ENCODE peak calls at places on chromosomes 2 and 18, in five cellular contexts. U is upper lobe of right lung, G is astrocyte, C is uterus, V is K562. Z is an unnamed sample.
A peak's percentile ranks its signal among the peaks of the same experiment; 100 is the strongest.

GRCh38 chr2:161992526-161992925 is 81.5 kb downstream of the DPP4 start:
- DNase-seq in U (no peak), G (peak; percentile 12), C (no peak), V (no peak), Z (no peak)

GRCh38 chr18:9782073-9782857 is 74.2 kb downstream of the RAB31 start:
- DNase-seq in U (no peak), G (peak; percentile 96), C (peak; percentile 31), V (no peak), Z (peak; percentile 77)

GRCh38 chr2:86223682-86224560 is 24.7 kb downstream of the MRPL35 start:
- DNase-seq in U (no peak), G (peak; percentile 51), C (no peak), V (no peak), Z (peak; percentile 17)

GRCh38 chr2:118748245-118748885 is 99.1 kb downstream of the EN1 start:
- DNase-seq in U (no peak), G (peak; percentile 41), C (no peak), V (peak; percentile 71), Z (no peak)

GRCh38 chr2:56077352-56077915 is 106.4 kb upstream of the CCDC85A start:
- DNase-seq in U (no peak), G (peak; percentile 4), C (no peak), V (peak; percentile 53), Z (no peak)

GRCh38 chr2:182694189-182694588 is 21.9 kb upstream of the DNAJC10 start:
- DNase-seq in U (no peak), G (no peak), C (no peak), V (no peak), Z (no peak)

GRCh38 chr2:239424337-239425045 is 23.7 kb upstream of the HDAC4 start:
- DNase-seq in U (no peak), G (no peak), C (no peak), V (no peak), Z (no peak)

GRCh38 chr2:201234167-201235139 is 25.9 kb upstream of the CASP8 start:
- DNase-seq in U (no peak), G (peak; percentile 23), C (no peak), V (no peak), Z (no peak)

GRCh38 chr18:46250084-46250811 is 146.1 kb downstream of the HAUS1 start:
- DNase-seq in U (no peak), G (peak; percentile 90), C (no peak), V (peak; percentile 25), Z (peak; percentile 82)

GRCh38 chr2:33810046-33810835 is 211.1 kb upstream of the FAM98A start:
- DNase-seq in U (no peak), G (peak; percentile 30), C (no peak), V (no peak), Z (no peak)

GRCh38 chr18:35635171-35635570 is 53.6 kb downstream of the GALNT1 start:
- DNase-seq in U (no peak), G (peak; percentile 68), C (no peak), V (no peak), Z (peak; percentile 66)

GRCh38 chr2:205148756-205149155 is 533.5 kb upstream of the NRP2 start:
- DNase-seq in U (no peak), G (no peak), C (no peak), V (no peak), Z (no peak)

GRCh38 chr2:113276216-113276905 is 2.4 kb downstream of the PAX8 start:
- DNase-seq in U (no peak), G (no peak), C (no peak), V (no peak), Z (no peak)
- H3K4me3 ChIP-seq in U (no peak overlapping the region), G (no peak overlapping the region), C (no peak overlapping the region), V (no peak overlapping the region), Z (no peak overlapping the region)

DNA sequence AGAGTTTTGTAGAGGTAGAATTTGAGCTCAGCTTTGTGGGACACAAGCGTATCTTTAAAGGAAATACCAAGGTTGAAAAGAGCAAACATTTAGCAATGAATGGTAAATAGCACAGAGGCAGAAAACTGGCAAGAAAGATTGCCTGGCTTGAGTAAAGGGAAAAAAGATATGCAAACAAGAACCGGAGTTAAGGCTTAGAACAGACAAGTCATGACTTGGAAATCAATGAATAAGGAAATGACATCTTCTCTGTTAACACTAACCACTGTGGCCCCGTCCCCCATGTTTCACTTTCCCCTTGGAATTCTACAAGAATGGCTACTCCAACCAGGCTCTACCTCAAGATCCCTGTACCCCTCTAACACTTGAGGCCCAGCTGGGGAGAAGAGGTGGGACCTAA is 3.8 kb downstream of the STAM2 start:
- DNase-seq in U (no peak), G (peak; percentile 40), C (no peak), V (no peak), Z (no peak)
- H3K27ac ChIP-seq in U (peak overlapping the region; percentile 38), G (no peak overlapping the region), C (peak overlapping the region; percentile 26), V (no peak overlapping the region), Z (no peak overlapping the region)

GRCh38 chr2:38959464-38959863 is 69.8 kb downstream of the ARHGEF33 start:
- DNase-seq in U (no peak), G (no peak), C (no peak), V (no peak), Z (no peak)
- H3K4me3 ChIP-seq in U (peak overlapping the region; percentile 41), G (no peak overlapping the region), C (no peak overlapping the region), V (no peak overlapping the region), Z (no peak overlapping the region)

DNA sequence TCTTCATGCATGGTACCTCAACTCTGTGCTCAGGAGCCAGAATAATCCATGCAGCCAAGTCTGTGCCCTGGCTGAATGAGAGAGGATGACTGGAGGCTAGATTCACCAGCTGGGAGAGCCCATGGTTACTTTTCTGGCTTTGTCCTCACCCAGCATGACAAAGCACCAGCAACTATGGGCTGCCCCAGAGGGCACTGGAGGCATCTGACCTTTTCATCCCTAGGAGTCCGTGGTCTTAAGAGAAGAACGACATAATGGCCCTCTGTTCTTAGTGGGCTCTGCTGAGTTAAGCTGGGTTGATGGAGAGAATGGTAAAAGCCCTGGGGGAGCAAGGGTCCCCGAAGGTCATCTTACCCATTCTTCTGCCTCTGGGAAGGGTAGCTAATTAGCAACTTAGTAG is 54.6 kb upstream of the TNP1 start:
- DNase-seq in U (no peak), G (no peak), C (no peak), V (no peak), Z (no peak)
- H3K27ac ChIP-seq in U (no peak overlapping the region), G (no peak overlapping the region), C (peak overlapping the region; percentile 70), V (no peak overlapping the region), Z (no peak overlapping the region)